ENCODE peak calls at places on chromosomes 13 and 19, in six cellular contexts. A is brain microvascular endothelial cell, X is AG04449, D is heart right ventricle, M is A549, T is neural crest cell. L is an unnamed sample.

GRCh38 chr19:29812080-29812880 is 489 bp downstream of the CCNE1 start:
- DNase-seq in T (no peak), D (peak), M (no peak), A (no peak), X (no peak), L (no peak)

GRCh38 chr13:46675016-46675415 is 121.9 kb downstream of the ESD start:
- DNase-seq in X (no peak), T (no peak), M (no peak), A (no peak), D (no peak), L (no peak)

GRCh38 chr19:43667524-43668405 is 2.2 kb downstream of the PLAUR start:
- DNase-seq in X (no peak), A (no peak), T (no peak), D (peak), M (no peak), L (no peak)

GRCh38 chr19:778910-779653 is 18.2 kb upstream of the PTBP1 start:
- DNase-seq in M (peak), D (no peak), T (no peak), A (peak), X (peak), L (peak)

GRCh38 chr19:40599331-40600085 is 1.7 kb upstream of the LTBP4 start:
- DNase-seq in A (no peak), T (no peak), X (no peak), D (peak), M (no peak), L (no peak)

GRCh38 chr13:30615851-30616311 is 1.8 kb upstream of the USPL1 start:
- DNase-seq in M (no peak), X (no peak), D (no peak), A (no peak), T (no peak), L (no peak)

GRCh38 chr13:49620170-49620621 is 8.1 kb upstream of the ARL11 start:
- DNase-seq in X (no peak), M (no peak), T (no peak), D (peak), A (no peak), L (no peak)

GRCh38 chr19:4506449-4507149 is 11.7 kb downstream of the PLIN4 start:
- DNase-seq in A (peak), D (no peak), M (no peak), T (no peak), X (peak), L (no peak)

GRCh38 chr19:10831980-10832658 is 3.9 kb downstream of the TMED1 start:
- DNase-seq in T (no peak), A (no peak), X (no peak), M (no peak), D (no peak), L (no peak)

GRCh38 chr13:87052731-87053130 is 618.4 kb upstream of the SLITRK5 start:
- DNase-seq in D (no peak), X (no peak), A (no peak), M (no peak), T (no peak), L (no peak)

GRCh38 chr13:49859568-49859967 is 67.1 kb upstream of the KPNA3 start:
- DNase-seq in D (no peak), X (peak), A (peak), M (peak), T (no peak), L (no peak)

GRCh38 chr13:26022538-26023292 is 29.1 kb downstream of the SHISA2 start:
- DNase-seq in X (no peak), T (peak), M (peak), D (peak), A (peak), L (no peak)

GRCh38 chr13:94464771-94465170 is 14.7 kb downstream of the DCT start:
- DNase-seq in X (no peak), M (no peak), T (no peak), D (no peak), A (no peak), L (no peak)

GRCh38 chr19:11064831-11065303 is 24.4 kb upstream of the LDLR start:
- DNase-seq in A (no peak), T (no peak), X (no peak), D (no peak), M (peak), L (no peak)

GRCh38 chr19:5147074-5147970 is 178.4 kb downstream of the KDM4B start:
- DNase-seq in T (no peak), M (no peak), A (no peak), D (no peak), X (no peak), L (no peak)

GRCh38 chr13:94947965-94948371 is 235.6 kb upstream of the SOX21 start:
- DNase-seq in M (no peak), A (no peak), T (no peak), X (no peak), D (no peak), L (no peak)

GRCh38 chr19:42277821-42278809 is 9.1 kb downstream of the CIC start:
- DNase-seq in A (no peak), D (no peak), M (no peak), X (no peak), T (no peak), L (peak)

GRCh38 chr19:31266731-31267130 is 82.5 kb downstream of the TSHZ3 start:
- DNase-seq in M (no peak), T (no peak), A (no peak), D (no peak), X (no peak), L (no peak)

GRCh38 chr13:48656621-48657020 is 2.9 kb downstream of the CYSLTR2 start:
- DNase-seq in X (no peak), A (no peak), T (no peak), D (no peak), M (no peak), L (no peak)

GRCh38 chr19:10820173-10820572 is 15.8 kb downstream of the TMED1 start:
- DNase-seq in X (no peak), T (no peak), A (no peak), D (no peak), M (no peak), L (no peak)

GRCh38 chr19:55117063-55117635 is 288 bp downstream of the PPP1R12C start:
- DNase-seq in X (no peak), M (no peak), A (no peak), T (no peak), D (peak), L (no peak)

GRCh38 chr13:103772576-103772975 is 706.4 kb upstream of the SLC10A2 start:
- DNase-seq in X (no peak), A (no peak), M (peak), D (no peak), T (no peak), L (no peak)
- TF ChIP-seq CTCF in X (no peak), A (peak), M (peak), D (no peak), T (peak), L (no peak)

DNA sequence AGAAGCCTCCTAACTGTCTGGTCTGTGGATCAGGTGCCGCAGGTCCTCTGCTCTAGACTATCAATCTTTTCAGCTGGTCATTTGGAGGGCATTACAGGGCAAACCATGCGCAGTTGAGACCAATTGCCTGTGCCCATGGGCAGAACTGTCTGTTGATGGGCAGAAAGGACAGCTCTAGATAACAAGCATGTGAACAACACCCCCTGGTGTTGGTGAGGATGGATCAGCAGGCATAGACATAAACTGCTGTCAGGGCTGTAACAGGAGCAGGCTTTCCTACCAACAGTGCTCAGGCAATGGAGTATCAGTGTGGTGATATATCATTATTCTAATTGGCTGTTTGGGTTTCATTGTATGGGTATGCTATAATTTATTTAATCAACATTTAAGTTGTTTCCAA is 104.7 kb upstream of the KL start:
- DNase-seq in M (peak), D (no peak), T (no peak), A (peak), X (peak), L (no peak)
- TF ChIP-seq CTCF in M (peak), D (peak), T (peak), A (peak), X (peak), L (peak)

DNA sequence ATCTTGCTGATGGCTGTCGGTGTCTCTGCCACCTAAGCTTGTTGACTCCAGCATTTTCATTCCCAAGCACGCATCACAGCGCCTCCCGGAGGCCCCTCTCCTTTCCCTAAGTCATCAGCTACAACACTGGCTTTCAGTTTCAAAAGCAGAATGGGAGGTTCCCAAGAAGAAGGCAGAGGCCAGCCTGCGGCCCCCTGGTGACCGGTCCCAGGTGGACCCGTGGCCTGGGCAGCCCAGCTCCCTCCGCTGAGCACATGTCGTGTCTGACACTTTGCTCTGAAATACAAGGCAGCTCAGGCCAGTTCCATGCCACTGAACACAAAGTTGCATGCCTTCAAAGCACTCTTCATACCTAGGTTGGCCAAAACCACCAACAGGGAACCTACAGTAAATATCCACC is 8.5 kb downstream of the MLLT1 start:
- DNase-seq in T (no peak), D (no peak), X (no peak), M (no peak), A (no peak), L (no peak)
- TF ChIP-seq CTCF in T (no peak), D (no peak), X (peak), M (no peak), A (peak), L (peak)

GRCh38 chr13:21088534-21088933 is 27.1 kb upstream of the LATS2 start:
- DNase-seq in T (no peak), D (no peak), X (no peak), M (no peak), A (no peak), L (no peak)
- TF ChIP-seq CTCF in T (no peak), D (no peak), X (no peak), M (no peak), A (no peak), L (no peak)

GRCh38 chr13:28657784-28658538 is 969 bp upstream of the POMP start:
- DNase-seq in X (no peak), T (no peak), M (peak), D (no peak), A (no peak), L (no peak)
- TF ChIP-seq CTCF in X (no peak), T (no peak), M (no peak), D (peak), A (peak), L (no peak)